ENCODE peak calls at places on chromosomes 5 and 9, in ten cellular contexts. X is A549, U is HL-60, H is CD14-positive monocyte, A is mesothelial cell of epicardium, D is heart left ventricle, L is body of pancreas, Z is brain microvascular endothelial cell, Q is WTC11, N is HCT116. O is an unnamed sample.

GRCh38 chr9:127163409-127163808 is 41.0 kb upstream of the ANGPTL2 start:
- DNase-seq in Z (peak; percentile 48), Q (no peak), N (no peak), D (no peak), L (no peak), H (no peak), A (no peak), X (peak; percentile 34), U (no peak), O (no peak)

GRCh38 chr5:143600396-143601075 is 197.1 kb upstream of the NR3C1 start:
- DNase-seq in X (no peak), L (no peak), A (no peak), Z (no peak), N (no peak), U (peak; percentile 61), D (no peak), H (no peak), Q (no peak), O (no peak)

GRCh38 chr5:74626386-74627222 is 13.9 kb downstream of the ENC1 start:
- DNase-seq in Z (no peak), X (no peak), N (no peak), L (no peak), H (no peak), A (no peak), U (no peak), Q (no peak), D (no peak), O (no peak)

GRCh38 chr9:15136646-15137045 is 170.4 kb downstream of the TTC39B start:
- DNase-seq in D (no peak), N (peak; percentile 7), Q (peak; percentile 29), A (no peak), U (no peak), Z (no peak), L (no peak), H (no peak), X (peak; percentile 21), O (no peak)

GRCh38 chr5:5932824-5933223 is 445.5 kb downstream of the MED10 start:
- DNase-seq in Z (no peak), A (no peak), X (no peak), Q (no peak), U (no peak), N (no peak), H (no peak), L (no peak), D (no peak), O (no peak)

GRCh38 chr5:115601709-115602584 is at the start of gene TICAM2:
- DNase-seq in A (peak; percentile 41), D (peak; percentile 85), X (peak; percentile 22), H (peak; percentile 88), L (peak; percentile 72), N (no peak), U (peak; percentile 17), Q (peak; percentile 78), Z (peak; percentile 43), O (peak; percentile 72)

GRCh38 chr5:103139264-103139865 is 19.3 kb downstream of the PPIP5K2 start:
- DNase-seq in X (peak; percentile 76), L (peak; percentile 85), D (no peak), Q (peak; percentile 80), A (peak; percentile 81), Z (peak; percentile 78), H (peak; percentile 77), U (no peak), N (peak; percentile 67), O (peak; percentile 81)

GRCh38 chr5:435156-435790 is 7.7 kb upstream of the EXOC3 start:
- DNase-seq in X (no peak), Z (no peak), N (no peak), L (no peak), H (no peak), A (no peak), Q (no peak), U (no peak), D (peak; percentile 25), O (no peak)

GRCh38 chr5:154077692-154078091 is 38.9 kb downstream of the MFAP3 start:
- DNase-seq in D (no peak), H (no peak), Z (no peak), L (peak; percentile 64), A (no peak), U (no peak), Q (no peak), X (no peak), N (no peak), O (no peak)

GRCh38 chr9:2024888-2025781 is 10.0 kb downstream of the SMARCA2 start:
- DNase-seq in X (no peak), Q (no peak), Z (no peak), N (no peak), H (no peak), U (no peak), A (no peak), L (no peak), D (no peak), O (no peak)

GRCh38 chr5:98458004-98458403 is 315.5 kb upstream of the RGMB start:
- DNase-seq in N (no peak), Q (no peak), U (no peak), L (no peak), A (no peak), Z (peak; percentile 93), X (no peak), D (no peak), H (no peak), O (no peak)

GRCh38 chr9:93133641-93134017 is 422 bp downstream of the NINJ1 start:
- DNase-seq in Z (peak; percentile 84), U (peak; percentile 90), A (peak; percentile 79), X (peak; percentile 54), D (peak; percentile 90), H (peak; percentile 90), Q (peak; percentile 58), N (no peak), L (peak; percentile 88), O (peak; percentile 71)

GRCh38 chr5:108924457-108924961 is 176.8 kb downstream of the FER start:
- DNase-seq in X (peak; percentile 10), D (no peak), U (no peak), N (peak; percentile 52), A (no peak), H (no peak), Z (no peak), L (no peak), Q (no peak), O (no peak)
- TF ChIP-seq CTCF in X (no peak), D (no peak), U (no peak), N (peak; percentile 59), A (no peak), H (no peak), Z (peak; percentile 14), L (no peak), Q (no peak), O (peak; percentile 24)

GRCh38 chr9:22005700-22006605 is 3.2 kb downstream of the CDKN2B start:
- DNase-seq in N (no peak), Z (no peak), U (no peak), A (no peak), Q (peak; percentile 35), H (no peak), D (peak; percentile 55), L (no peak), X (no peak), O (no peak)
- TF ChIP-seq CTCF in N (no peak), Z (no peak), U (no peak), A (no peak), Q (no peak), H (no peak), D (no peak), L (no peak), X (no peak), O (no peak)

GRCh38 chr5:78293856-78294249 is 645 bp downstream of the AP3B1 start:
- DNase-seq in H (no peak), U (no peak), Z (no peak), N (no peak), L (no peak), X (no peak), Q (no peak), A (no peak), D (no peak), O (no peak)

GRCh38 chr5:78300464-78301045 is 6.1 kb upstream of the AP3B1 start:
- DNase-seq in L (no peak), N (peak; percentile 23), Z (no peak), U (no peak), D (no peak), X (peak; percentile 17), A (no peak), Q (no peak), H (no peak), O (no peak)

GRCh38 chr5:78294250-78295034 is at the start of gene AP3B1:
- DNase-seq in Q (peak; percentile 99), X (peak; percentile 99), Z (peak; percentile 97), H (peak; percentile 99), A (peak; percentile 99), N (peak; percentile 97), U (peak; percentile 72), L (peak; percentile 99), D (peak; percentile 100), O (peak; percentile 99)

GRCh38 chr5:78291687-78292086 is 2.8 kb downstream of the AP3B1 start:
- DNase-seq in N (no peak), Q (no peak), D (no peak), U (no peak), H (no peak), Z (no peak), L (no peak), A (no peak), X (no peak), O (no peak)

DNA sequence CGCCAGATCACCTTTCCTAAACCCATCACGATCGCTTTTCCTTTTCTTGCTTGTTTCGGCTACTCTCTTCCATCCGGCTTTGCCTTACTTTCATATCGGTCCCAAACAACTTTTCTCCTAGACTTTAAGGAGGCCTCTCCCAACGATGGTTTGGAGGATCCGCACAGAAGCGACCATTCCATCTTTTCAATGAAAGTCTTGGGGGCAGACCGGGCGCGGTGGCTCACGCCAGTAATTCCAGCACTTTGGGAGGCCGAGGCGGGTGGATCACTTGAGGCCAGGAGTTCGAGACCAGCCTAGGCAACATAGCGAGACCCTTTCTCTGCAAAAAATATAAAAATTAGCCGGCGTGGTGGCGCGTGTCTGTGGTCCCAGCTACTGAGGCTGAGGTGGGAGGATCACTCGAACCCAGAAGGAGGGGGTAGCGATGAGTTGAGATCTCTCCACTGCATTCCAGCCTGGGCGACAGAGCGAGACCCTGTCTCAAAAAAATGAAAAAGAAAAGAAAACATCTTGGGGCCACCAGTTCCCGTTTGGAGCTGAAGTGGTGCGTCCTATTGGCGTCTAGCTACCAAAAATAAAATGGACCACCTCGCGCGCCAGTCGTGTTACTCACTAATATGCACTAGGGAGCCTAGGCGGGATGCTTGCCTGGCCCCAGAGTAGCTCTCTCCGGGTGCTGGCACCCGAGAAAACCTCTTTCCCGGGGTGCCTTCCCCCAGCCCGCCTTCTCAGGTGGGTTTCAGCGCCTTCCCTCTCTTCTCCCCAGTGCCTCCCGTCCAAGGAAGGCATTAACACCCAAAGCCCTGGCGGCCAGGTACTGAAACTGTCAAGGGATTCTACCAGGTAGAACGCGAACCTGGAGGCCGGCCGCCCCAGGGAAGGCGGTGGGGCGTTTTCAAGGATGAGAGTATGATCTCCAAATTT is 800 bp upstream of the AP3B1 start:
- DNase-seq in N (peak; percentile 41), X (peak; percentile 42), Z (no peak), H (no peak), D (peak; percentile 65), Q (peak; percentile 78), U (no peak), A (peak; percentile 53), L (peak; percentile 73), O (no peak)
- TF ChIP-seq CTCF in N (peak; percentile 53), X (no peak), Z (peak; percentile 56), H (peak; percentile 13), D (no peak), Q (peak; percentile 24), U (no peak), A (peak; percentile 60), L (peak; percentile 22), O (peak; percentile 24)

DNA sequence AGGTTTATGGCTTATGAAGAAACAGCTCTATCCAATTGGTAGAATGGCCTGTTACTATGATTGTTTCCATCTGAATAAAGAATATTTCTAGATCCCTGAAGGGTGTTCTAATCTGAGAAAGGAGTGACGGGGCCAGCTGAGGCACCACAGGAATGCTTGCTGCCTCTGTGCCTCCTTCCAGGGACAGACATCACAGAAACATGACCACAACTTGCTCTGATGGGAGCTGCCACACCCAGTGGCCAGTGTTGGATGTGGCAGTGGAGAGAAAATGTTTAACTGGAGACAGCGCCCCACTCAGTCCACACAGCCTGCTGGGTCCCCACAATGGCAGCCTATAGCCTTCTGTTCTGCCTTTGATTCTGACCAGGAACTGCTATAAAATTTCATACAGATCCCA is 38.6 kb upstream of the TESK1 start:
- DNase-seq in H (no peak), Z (peak; percentile 40), A (no peak), X (peak; percentile 38), U (no peak), L (no peak), D (no peak), Q (no peak), N (no peak), O (no peak)
- TF ChIP-seq CTCF in H (no peak), Z (peak; percentile 18), A (no peak), X (peak; percentile 12), U (no peak), L (no peak), D (no peak), Q (no peak), N (no peak), O (no peak)